ENCODE peak calls at places on chromosomes 11 and 22, in six cellular contexts. One of them, this sample, is unnamed.

GRCh38 chr11:115304774-115305472 is 199.3 kb downstream of the CADM1 start:
- DNase-seq in EH: no peak
- DNase-seq in AG10803: no peak
- DNase-seq in stimulated activated CD8-positive, alpha-beta memory T cell treated with anti-CD3 and anti-CD28 coated beads, Interleukin-2, amount 100 ng/mL, for 1 hour: no peak
- DNase-seq in neural progenitor cell: no peak
- DNase-seq in NCI-H2081 treated with DMSO at 0.1 percent for 48 hours: no peak
- DNase-seq in this sample: no peak

GRCh38 chr22:34508797-34509196 is 557.2 kb upstream of the ISX start:
- DNase-seq in NCI-H2081 treated with DMSO at 0.1 percent for 48 hours: no peak
- DNase-seq in stimulated activated CD8-positive, alpha-beta memory T cell treated with anti-CD3 and anti-CD28 coated beads, Interleukin-2, amount 100 ng/mL, for 1 hour: no peak
- DNase-seq in EH: no peak
- DNase-seq in AG10803: no peak
- DNase-seq in neural progenitor cell: no peak
- DNase-seq in this sample: no peak

GRCh38 chr11:45285289-45285828 is 782 bp downstream of the SYT13 start:
- DNase-seq in stimulated activated CD8-positive, alpha-beta memory T cell treated with anti-CD3 and anti-CD28 coated beads, Interleukin-2, amount 100 ng/mL, for 1 hour: no peak
- DNase-seq in NCI-H2081 treated with DMSO at 0.1 percent for 48 hours: no peak
- DNase-seq in neural progenitor cell: peak; percentile 19
- DNase-seq in EH: no peak
- DNase-seq in AG10803: no peak
- DNase-seq in this sample: no peak

GRCh38 chr11:8356731-8357504 is 93.2 kb upstream of the LMO1 start:
- DNase-seq in stimulated activated CD8-positive, alpha-beta memory T cell treated with anti-CD3 and anti-CD28 coated beads, Interleukin-2, amount 100 ng/mL, for 1 hour: no peak
- DNase-seq in AG10803: no peak
- DNase-seq in neural progenitor cell: peak; percentile 67
- DNase-seq in EH: peak; percentile 10
- DNase-seq in NCI-H2081 treated with DMSO at 0.1 percent for 48 hours: no peak
- DNase-seq in this sample: no peak

GRCh38 chr11:64409278-64409677 is 50.3 kb downstream of the RPS6KA4 start:
- DNase-seq in NCI-H2081 treated with DMSO at 0.1 percent for 48 hours: no peak
- DNase-seq in neural progenitor cell: no peak
- DNase-seq in EH: no peak
- DNase-seq in AG10803: no peak
- DNase-seq in stimulated activated CD8-positive, alpha-beta memory T cell treated with anti-CD3 and anti-CD28 coated beads, Interleukin-2, amount 100 ng/mL, for 1 hour: no peak
- DNase-seq in this sample: no peak

GRCh38 chr11:28142724-28143123 is 34.5 kb downstream of the METTL15 start:
- DNase-seq in neural progenitor cell: no peak
- DNase-seq in NCI-H2081 treated with DMSO at 0.1 percent for 48 hours: no peak
- DNase-seq in stimulated activated CD8-positive, alpha-beta memory T cell treated with anti-CD3 and anti-CD28 coated beads, Interleukin-2, amount 100 ng/mL, for 1 hour: no peak
- DNase-seq in AG10803: no peak
- DNase-seq in EH: no peak
- DNase-seq in this sample: no peak

GRCh38 chr11:63212742-63213141 is 30.7 kb downstream of the SLC22A25 start:
- DNase-seq in NCI-H2081 treated with DMSO at 0.1 percent for 48 hours: no peak
- DNase-seq in neural progenitor cell: peak; percentile 51
- DNase-seq in EH: peak; percentile 34
- DNase-seq in AG10803: peak; percentile 7
- DNase-seq in stimulated activated CD8-positive, alpha-beta memory T cell treated with anti-CD3 and anti-CD28 coated beads, Interleukin-2, amount 100 ng/mL, for 1 hour: no peak
- DNase-seq in this sample: peak; percentile 41

GRCh38 chr22:26998134-26998533 is 340.7 kb downstream of the MIAT start:
- DNase-seq in EH: no peak
- DNase-seq in AG10803: peak; percentile 67
- DNase-seq in stimulated activated CD8-positive, alpha-beta memory T cell treated with anti-CD3 and anti-CD28 coated beads, Interleukin-2, amount 100 ng/mL, for 1 hour: no peak
- DNase-seq in NCI-H2081 treated with DMSO at 0.1 percent for 48 hours: no peak
- DNase-seq in neural progenitor cell: no peak
- DNase-seq in this sample: no peak

GRCh38 chr11:78810489-78811090 is 235.9 kb upstream of the NARS2 start:
- DNase-seq in neural progenitor cell: peak; percentile 38
- DNase-seq in AG10803: no peak
- DNase-seq in EH: no peak
- DNase-seq in NCI-H2081 treated with DMSO at 0.1 percent for 48 hours: peak; percentile 45
- DNase-seq in stimulated activated CD8-positive, alpha-beta memory T cell treated with anti-CD3 and anti-CD28 coated beads, Interleukin-2, amount 100 ng/mL, for 1 hour: no peak
- DNase-seq in this sample: no peak

GRCh38 chr11:125874556-125875124 is 12.8 kb upstream of the HYLS1 start:
- DNase-seq in EH: peak; percentile 74
- DNase-seq in NCI-H2081 treated with DMSO at 0.1 percent for 48 hours: peak; percentile 30
- DNase-seq in neural progenitor cell: peak; percentile 89
- DNase-seq in stimulated activated CD8-positive, alpha-beta memory T cell treated with anti-CD3 and anti-CD28 coated beads, Interleukin-2, amount 100 ng/mL, for 1 hour: no peak
- DNase-seq in AG10803: peak; percentile 66
- DNase-seq in this sample: peak; percentile 81

GRCh38 chr22:33984741-33985287 is 64.5 kb upstream of the LARGE1 start:
- DNase-seq in AG10803: no peak
- DNase-seq in stimulated activated CD8-positive, alpha-beta memory T cell treated with anti-CD3 and anti-CD28 coated beads, Interleukin-2, amount 100 ng/mL, for 1 hour: no peak
- DNase-seq in NCI-H2081 treated with DMSO at 0.1 percent for 48 hours: no peak
- DNase-seq in neural progenitor cell: no peak
- DNase-seq in EH: no peak
- DNase-seq in this sample: no peak

GRCh38 chr22:34798605-34799004 is 267.4 kb upstream of the ISX start:
- DNase-seq in NCI-H2081 treated with DMSO at 0.1 percent for 48 hours: no peak
- DNase-seq in AG10803: peak; percentile 53
- DNase-seq in neural progenitor cell: no peak
- DNase-seq in EH: no peak
- DNase-seq in stimulated activated CD8-positive, alpha-beta memory T cell treated with anti-CD3 and anti-CD28 coated beads, Interleukin-2, amount 100 ng/mL, for 1 hour: no peak
- DNase-seq in this sample: no peak

GRCh38 chr11:134226806-134227325 is 2.4 kb downstream of the VPS26B start:
- DNase-seq in EH: peak; percentile 51
- DNase-seq in neural progenitor cell: no peak
- DNase-seq in stimulated activated CD8-positive, alpha-beta memory T cell treated with anti-CD3 and anti-CD28 coated beads, Interleukin-2, amount 100 ng/mL, for 1 hour: no peak
- DNase-seq in NCI-H2081 treated with DMSO at 0.1 percent for 48 hours: no peak
- DNase-seq in AG10803: peak; percentile 62
- DNase-seq in this sample: no peak

GRCh38 chr22:39138357-39138997 is 14.0 kb downstream of the CBX7 start:
- DNase-seq in neural progenitor cell: no peak
- DNase-seq in stimulated activated CD8-positive, alpha-beta memory T cell treated with anti-CD3 and anti-CD28 coated beads, Interleukin-2, amount 100 ng/mL, for 1 hour: no peak
- DNase-seq in EH: no peak
- DNase-seq in NCI-H2081 treated with DMSO at 0.1 percent for 48 hours: no peak
- DNase-seq in AG10803: no peak
- DNase-seq in this sample: no peak

GRCh38 chr11:18981897-18982296 is 42.7 kb upstream of the MRGPRX1 start:
- DNase-seq in AG10803: no peak
- DNase-seq in NCI-H2081 treated with DMSO at 0.1 percent for 48 hours: no peak
- DNase-seq in neural progenitor cell: no peak
- DNase-seq in stimulated activated CD8-positive, alpha-beta memory T cell treated with anti-CD3 and anti-CD28 coated beads, Interleukin-2, amount 100 ng/mL, for 1 hour: no peak
- DNase-seq in EH: no peak
- DNase-seq in this sample: no peak

GRCh38 chr22:35556666-35557065 is 16.0 kb downstream of the RASD2 start:
- DNase-seq in NCI-H2081 treated with DMSO at 0.1 percent for 48 hours: no peak
- DNase-seq in stimulated activated CD8-positive, alpha-beta memory T cell treated with anti-CD3 and anti-CD28 coated beads, Interleukin-2, amount 100 ng/mL, for 1 hour: no peak
- DNase-seq in AG10803: no peak
- DNase-seq in neural progenitor cell: no peak
- DNase-seq in EH: no peak
- DNase-seq in this sample: no peak

GRCh38 chr11:14418801-14419417 is 59.9 kb upstream of the RRAS2 start:
- DNase-seq in neural progenitor cell: peak; percentile 61
- DNase-seq in AG10803: no peak
- DNase-seq in stimulated activated CD8-positive, alpha-beta memory T cell treated with anti-CD3 and anti-CD28 coated beads, Interleukin-2, amount 100 ng/mL, for 1 hour: no peak
- DNase-seq in NCI-H2081 treated with DMSO at 0.1 percent for 48 hours: no peak
- DNase-seq in EH: peak; percentile 41
- DNase-seq in this sample: peak; percentile 81

GRCh38 chr11:45906096-45906682 is 882 bp downstream of the FREY1 start:
- DNase-seq in NCI-H2081 treated with DMSO at 0.1 percent for 48 hours: no peak
- DNase-seq in neural progenitor cell: no peak
- DNase-seq in AG10803: no peak
- DNase-seq in EH: no peak
- DNase-seq in stimulated activated CD8-positive, alpha-beta memory T cell treated with anti-CD3 and anti-CD28 coated beads, Interleukin-2, amount 100 ng/mL, for 1 hour: no peak
- DNase-seq in this sample: no peak

GRCh38 chr22:19969141-19969928 is 27.7 kb upstream of the TXNRD2 start:
- DNase-seq in stimulated activated CD8-positive, alpha-beta memory T cell treated with anti-CD3 and anti-CD28 coated beads, Interleukin-2, amount 100 ng/mL, for 1 hour: no peak
- DNase-seq in AG10803: no peak
- DNase-seq in EH: no peak
- DNase-seq in neural progenitor cell: no peak
- DNase-seq in NCI-H2081 treated with DMSO at 0.1 percent for 48 hours: no peak
- DNase-seq in this sample: no peak

GRCh38 chr11:93032580-93032979 is 63.1 kb downstream of the MTNR1B start:
- DNase-seq in EH: no peak
- DNase-seq in NCI-H2081 treated with DMSO at 0.1 percent for 48 hours: no peak
- DNase-seq in neural progenitor cell: no peak
- DNase-seq in AG10803: no peak
- DNase-seq in stimulated activated CD8-positive, alpha-beta memory T cell treated with anti-CD3 and anti-CD28 coated beads, Interleukin-2, amount 100 ng/mL, for 1 hour: no peak
- DNase-seq in this sample: peak; percentile 52

GRCh38 chr11:118918128-118918685 is 7.5 kb downstream of the BCL9L start:
- DNase-seq in EH: peak; percentile 97
- DNase-seq in stimulated activated CD8-positive, alpha-beta memory T cell treated with anti-CD3 and anti-CD28 coated beads, Interleukin-2, amount 100 ng/mL, for 1 hour: no peak
- DNase-seq in NCI-H2081 treated with DMSO at 0.1 percent for 48 hours: peak; percentile 59
- DNase-seq in AG10803: peak; percentile 99
- DNase-seq in neural progenitor cell: peak; percentile 71
- DNase-seq in this sample: peak; percentile 92

GRCh38 chr11:72241290-72241781 is 2.6 kb downstream of the PHOX2A start:
- DNase-seq in EH: no peak
- DNase-seq in AG10803: no peak
- DNase-seq in stimulated activated CD8-positive, alpha-beta memory T cell treated with anti-CD3 and anti-CD28 coated beads, Interleukin-2, amount 100 ng/mL, for 1 hour: no peak
- DNase-seq in NCI-H2081 treated with DMSO at 0.1 percent for 48 hours: no peak
- DNase-seq in neural progenitor cell: peak; percentile 37
- DNase-seq in this sample: no peak

GRCh38 chr11:77201991-77202841 is 74.2 kb downstream of the MYO7A start:
- DNase-seq in neural progenitor cell: no peak
- DNase-seq in NCI-H2081 treated with DMSO at 0.1 percent for 48 hours: no peak
- DNase-seq in EH: no peak
- DNase-seq in AG10803: no peak
- DNase-seq in stimulated activated CD8-positive, alpha-beta memory T cell treated with anti-CD3 and anti-CD28 coated beads, Interleukin-2, amount 100 ng/mL, for 1 hour: no peak
- DNase-seq in this sample: no peak

GRCh38 chr11:59426361-59427067 is at the start of gene OR5A2:
- DNase-seq in AG10803: no peak
- DNase-seq in EH: no peak
- DNase-seq in stimulated activated CD8-positive, alpha-beta memory T cell treated with anti-CD3 and anti-CD28 coated beads, Interleukin-2, amount 100 ng/mL, for 1 hour: no peak
- DNase-seq in neural progenitor cell: peak; percentile 84
- DNase-seq in NCI-H2081 treated with DMSO at 0.1 percent for 48 hours: no peak
- DNase-seq in this sample: no peak

GRCh38 chr22:26756675-26757293 is 99.4 kb downstream of the MIAT start:
- DNase-seq in EH: peak; percentile 51
- DNase-seq in stimulated activated CD8-positive, alpha-beta memory T cell treated with anti-CD3 and anti-CD28 coated beads, Interleukin-2, amount 100 ng/mL, for 1 hour: no peak
- DNase-seq in AG10803: peak; percentile 58
- DNase-seq in neural progenitor cell: peak; percentile 84
- DNase-seq in NCI-H2081 treated with DMSO at 0.1 percent for 48 hours: no peak
- DNase-seq in this sample: peak; percentile 11

GRCh38 chr11:86255896-86256295 is 11.3 kb downstream of the EED start:
- DNase-seq in AG10803: no peak
- DNase-seq in stimulated activated CD8-positive, alpha-beta memory T cell treated with anti-CD3 and anti-CD28 coated beads, Interleukin-2, amount 100 ng/mL, for 1 hour: no peak
- DNase-seq in neural progenitor cell: no peak
- DNase-seq in EH: no peak
- DNase-seq in NCI-H2081 treated with DMSO at 0.1 percent for 48 hours: no peak
- DNase-seq in this sample: no peak

GRCh38 chr11:63012450-63013238 is 3.0 kb downstream of the SLC22A8 start:
- DNase-seq in neural progenitor cell: no peak
- DNase-seq in EH: no peak
- DNase-seq in AG10803: no peak
- DNase-seq in stimulated activated CD8-positive, alpha-beta memory T cell treated with anti-CD3 and anti-CD28 coated beads, Interleukin-2, amount 100 ng/mL, for 1 hour: no peak
- DNase-seq in NCI-H2081 treated with DMSO at 0.1 percent for 48 hours: no peak
- DNase-seq in this sample: no peak

GRCh38 chr22:21845558-21846452 is 21.6 kb downstream of the MAPK1 start:
- DNase-seq in neural progenitor cell: no peak
- DNase-seq in EH: no peak
- DNase-seq in AG10803: no peak
- DNase-seq in stimulated activated CD8-positive, alpha-beta memory T cell treated with anti-CD3 and anti-CD28 coated beads, Interleukin-2, amount 100 ng/mL, for 1 hour: no peak
- DNase-seq in NCI-H2081 treated with DMSO at 0.1 percent for 48 hours: no peak
- DNase-seq in this sample: no peak

GRCh38 chr11:128891410-128891861 is 280 bp downstream of the KCNJ5 start:
- DNase-seq in stimulated activated CD8-positive, alpha-beta memory T cell treated with anti-CD3 and anti-CD28 coated beads, Interleukin-2, amount 100 ng/mL, for 1 hour: no peak
- DNase-seq in neural progenitor cell: no peak
- DNase-seq in NCI-H2081 treated with DMSO at 0.1 percent for 48 hours: no peak
- DNase-seq in EH: no peak
- DNase-seq in AG10803: no peak
- DNase-seq in this sample: no peak

GRCh38 chr22:35631597-35631996 is 14.5 kb upstream of the MB start:
- DNase-seq in EH: peak; percentile 43
- DNase-seq in neural progenitor cell: no peak
- DNase-seq in AG10803: peak; percentile 31
- DNase-seq in NCI-H2081 treated with DMSO at 0.1 percent for 48 hours: no peak
- DNase-seq in stimulated activated CD8-positive, alpha-beta memory T cell treated with anti-CD3 and anti-CD28 coated beads, Interleukin-2, amount 100 ng/mL, for 1 hour: no peak
- DNase-seq in this sample: peak; percentile 72

GRCh38 chr11:28566643-28567042 is 458.5 kb downstream of the METTL15 start:
- DNase-seq in EH: peak; percentile 99
- DNase-seq in neural progenitor cell: peak; percentile 85
- DNase-seq in AG10803: peak; percentile 90
- DNase-seq in NCI-H2081 treated with DMSO at 0.1 percent for 48 hours: no peak
- DNase-seq in stimulated activated CD8-positive, alpha-beta memory T cell treated with anti-CD3 and anti-CD28 coated beads, Interleukin-2, amount 100 ng/mL, for 1 hour: no peak
- DNase-seq in this sample: peak; percentile 76

GRCh38 chr22:41289681-41290080 is 3.7 kb upstream of the RANGAP1 start:
- DNase-seq in NCI-H2081 treated with DMSO at 0.1 percent for 48 hours: no peak
- DNase-seq in stimulated activated CD8-positive, alpha-beta memory T cell treated with anti-CD3 and anti-CD28 coated beads, Interleukin-2, amount 100 ng/mL, for 1 hour: no peak
- DNase-seq in AG10803: peak; percentile 61
- DNase-seq in neural progenitor cell: no peak
- DNase-seq in EH: peak; percentile 52
- DNase-seq in this sample: no peak

GRCh38 chr11:57095417-57095816 is 86.3 kb upstream of the LRRC55 start:
- DNase-seq in neural progenitor cell: no peak
- DNase-seq in NCI-H2081 treated with DMSO at 0.1 percent for 48 hours: no peak
- DNase-seq in AG10803: no peak
- DNase-seq in EH: no peak
- DNase-seq in stimulated activated CD8-positive, alpha-beta memory T cell treated with anti-CD3 and anti-CD28 coated beads, Interleukin-2, amount 100 ng/mL, for 1 hour: no peak
- DNase-seq in this sample: no peak

GRCh38 chr22:46002757-46003270 is 25.9 kb upstream of the WNT7B start:
- DNase-seq in NCI-H2081 treated with DMSO at 0.1 percent for 48 hours: no peak
- DNase-seq in EH: peak; percentile 96
- DNase-seq in AG10803: peak; percentile 84
- DNase-seq in neural progenitor cell: no peak
- DNase-seq in stimulated activated CD8-positive, alpha-beta memory T cell treated with anti-CD3 and anti-CD28 coated beads, Interleukin-2, amount 100 ng/mL, for 1 hour: no peak
- DNase-seq in this sample: peak; percentile 34

GRCh38 chr11:111429066-111429506 is 50.0 kb upstream of the POU2AF1 start:
- DNase-seq in neural progenitor cell: peak; percentile 26
- DNase-seq in AG10803: peak; percentile 65
- DNase-seq in EH: peak; percentile 60
- DNase-seq in NCI-H2081 treated with DMSO at 0.1 percent for 48 hours: no peak
- DNase-seq in stimulated activated CD8-positive, alpha-beta memory T cell treated with anti-CD3 and anti-CD28 coated beads, Interleukin-2, amount 100 ng/mL, for 1 hour: no peak
- DNase-seq in this sample: peak; percentile 82

GRCh38 chr11:60970369-60970774 is 1.1 kb upstream of the CD6 start:
- DNase-seq in EH: peak; percentile 45
- DNase-seq in NCI-H2081 treated with DMSO at 0.1 percent for 48 hours: no peak
- DNase-seq in neural progenitor cell: peak; percentile 68
- DNase-seq in AG10803: peak; percentile 33
- DNase-seq in stimulated activated CD8-positive, alpha-beta memory T cell treated with anti-CD3 and anti-CD28 coated beads, Interleukin-2, amount 100 ng/mL, for 1 hour: peak; percentile 68
- DNase-seq in this sample: peak; percentile 54

GRCh38 chr22:40156001-40156516 is 21.7 kb upstream of the TNRC6B start:
- DNase-seq in stimulated activated CD8-positive, alpha-beta memory T cell treated with anti-CD3 and anti-CD28 coated beads, Interleukin-2, amount 100 ng/mL, for 1 hour: no peak
- DNase-seq in EH: peak; percentile 52
- DNase-seq in AG10803: no peak
- DNase-seq in NCI-H2081 treated with DMSO at 0.1 percent for 48 hours: peak; percentile 60
- DNase-seq in neural progenitor cell: no peak
- DNase-seq in this sample: peak; percentile 82